ENCODE peak calls at places on chromosomes 13 and 19, in seven cellular contexts. J is tibial artery, H is ascending aorta, L is cardiac muscle cell, A is testis, P is AG09309, Q is heart right ventricle. T is an unnamed sample.

GRCh38 chr13:28535734-28536133 is 40.8 kb upstream of the FLT1 start:
- DNase-seq in A (no peak), L (no peak), Q (no peak), J (no peak), H (no peak), P (no peak), T (no peak)

GRCh38 chr13:110254151-110254679 is 52.7 kb downstream of the COL4A1 start:
- DNase-seq in A (peak), Q (no peak), P (no peak), H (peak), L (no peak), J (no peak), T (no peak)

GRCh38 chr19:5292453-5292842 is 48.2 kb downstream of the PTPRS start:
- DNase-seq in Q (peak), L (no peak), A (no peak), J (peak), H (no peak), P (no peak), T (no peak)

GRCh38 chr19:35226748-35227147 is 1.8 kb downstream of the FAM187B start:
- DNase-seq in H (no peak), P (no peak), J (no peak), A (no peak), Q (no peak), L (no peak), T (no peak)

GRCh38 chr13:27920677-27921420 is 1.0 kb downstream of the PDX1 start:
- DNase-seq in H (no peak), A (peak), Q (no peak), J (no peak), P (no peak), L (peak), T (no peak)

GRCh38 chr19:37979547-37980082 is 72.6 kb downstream of the SIPA1L3 start:
- DNase-seq in L (no peak), P (no peak), H (no peak), J (peak), A (no peak), Q (no peak), T (no peak)

GRCh38 chr19:3121821-3122511 is 13.9 kb upstream of the GNA15 start:
- DNase-seq in A (no peak), J (no peak), L (no peak), H (no peak), P (no peak), Q (no peak), T (no peak)

GRCh38 chr19:58554494-58555368 is at the start of gene CHMP2A:
- DNase-seq in P (peak), H (peak), Q (peak), J (peak), A (peak), L (peak), T (peak)

GRCh38 chr19:36060430-36060829 is 5.7 kb downstream of the WDR62 start:
- DNase-seq in Q (peak), J (no peak), H (no peak), P (peak), A (peak), L (peak), T (no peak)

GRCh38 chr13:107770541-107770940 is 444.8 kb downstream of the LIG4 start:
- DNase-seq in H (no peak), P (no peak), A (no peak), Q (no peak), L (no peak), J (no peak), T (no peak)

GRCh38 chr13:100203696-100204367 is 114.9 kb downstream of the PCCA start:
- DNase-seq in H (no peak), A (no peak), P (no peak), L (peak), J (no peak), Q (no peak), T (no peak)

GRCh38 chr19:49679832-49680472 is 2.9 kb downstream of the PRMT1 start:
- DNase-seq in P (no peak), L (no peak), H (no peak), A (no peak), J (no peak), Q (no peak), T (no peak)

GRCh38 chr13:75585153-75585552 is 35.6 kb downstream of the UCHL3 start:
- DNase-seq in J (no peak), H (no peak), A (no peak), P (no peak), L (no peak), Q (no peak), T (no peak)

GRCh38 chr19:40175820-40176219 is 15.4 kb upstream of the MAP3K10 start:
- DNase-seq in L (no peak), J (no peak), H (no peak), P (no peak), A (peak), Q (no peak), T (no peak)
- TF ChIP-seq CTCF in L (no peak), J (no peak), H (no peak), P (no peak), A (no peak), Q (no peak), T (no peak)

DNA sequence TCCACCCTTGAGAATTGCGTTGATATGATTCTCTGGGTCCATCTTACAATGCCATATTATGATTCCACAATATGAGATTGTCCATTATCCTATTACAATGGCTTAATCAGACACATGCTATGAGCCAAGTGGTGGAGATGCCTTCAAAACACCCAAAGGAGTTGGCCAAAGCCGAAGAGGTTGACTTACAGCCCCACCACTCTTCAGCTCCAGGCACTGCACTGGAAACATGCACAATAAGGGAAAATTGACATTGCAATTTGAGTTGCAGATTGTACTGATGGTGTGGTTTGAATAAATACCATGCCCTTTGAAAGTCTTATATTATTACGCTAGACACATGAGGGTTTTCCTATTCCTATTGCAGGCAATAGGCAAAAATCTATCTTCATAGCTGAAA is 75.4 kb upstream of the TNFSF11 start:
- DNase-seq in Q (no peak), L (no peak), A (no peak), P (no peak), H (no peak), J (no peak), T (no peak)
- TF ChIP-seq CTCF in Q (no peak), L (peak), A (no peak), P (no peak), H (no peak), J (no peak), T (no peak)

GRCh38 chr19:11737964-11738745 is 591 bp downstream of the ZNF823 start:
- DNase-seq in P (no peak), J (peak), H (peak), A (peak), Q (peak), L (peak), T (peak)
- TF ChIP-seq CTCF in P (no peak), J (no peak), H (no peak), A (no peak), Q (no peak), L (peak), T (no peak)

GRCh38 chr13:45194081-45194939 is 6.5 kb downstream of the KCTD4 start:
- DNase-seq in Q (peak), H (peak), P (no peak), J (peak), A (peak), L (peak), T (no peak)
- TF ChIP-seq CTCF in Q (no peak), H (peak), P (peak), J (peak), A (no peak), L (peak), T (no peak)

DNA sequence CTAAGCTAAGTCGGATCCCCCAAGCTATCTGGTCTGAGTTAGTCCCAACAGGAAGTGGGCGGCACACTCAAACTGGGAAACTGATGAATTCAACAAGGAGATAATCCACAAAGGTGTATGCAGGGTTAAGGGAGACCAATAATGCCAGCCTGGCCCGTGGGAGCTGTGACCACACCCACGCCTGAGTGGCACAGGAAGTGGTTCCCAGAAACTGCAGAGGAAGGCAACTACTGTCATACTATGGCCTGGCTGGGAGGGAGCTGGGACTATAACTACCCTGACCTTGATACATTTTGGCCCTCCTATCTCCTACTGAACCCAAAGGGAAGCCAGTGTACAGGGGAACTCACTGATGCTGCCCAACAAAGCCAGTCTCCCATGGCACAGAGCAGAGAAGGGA is 85.5 kb upstream of the TDRD3 start:
- DNase-seq in L (no peak), J (no peak), Q (no peak), A (no peak), P (no peak), H (no peak), T (no peak)
- TF ChIP-seq CTCF in L (no peak), J (no peak), Q (no peak), A (no peak), P (no peak), H (no peak), T (no peak)

GRCh38 chr13:95385808-95386207 is 84.6 kb upstream of the ABCC4 start:
- DNase-seq in J (no peak), H (no peak), P (no peak), Q (no peak), A (no peak), L (no peak), T (no peak)
- TF ChIP-seq CTCF in J (no peak), H (no peak), P (no peak), Q (no peak), A (no peak), L (no peak), T (no peak)

GRCh38 chr19:48123907-48124675 is 13.5 kb upstream of the PLA2G4C start:
- DNase-seq in H (no peak), A (peak), Q (no peak), J (no peak), L (peak), P (peak), T (no peak)
- TF ChIP-seq CTCF in H (no peak), A (no peak), Q (peak), J (no peak), L (peak), P (peak), T (no peak)

GRCh38 chr13:37811441-37811840 is 58.1 kb downstream of the TRPC4 start:
- DNase-seq in J (no peak), P (no peak), L (peak), Q (no peak), H (no peak), A (no peak), T (no peak)

GRCh38 chr13:37806666-37807065 is 62.9 kb downstream of the TRPC4 start:
- DNase-seq in A (no peak), H (no peak), L (no peak), Q (no peak), P (no peak), J (no peak), T (no peak)
- TF ChIP-seq CTCF in A (no peak), H (no peak), L (no peak), Q (no peak), P (no peak), J (no peak), T (no peak)

T was measured in omental fat pad.